ENCODE peak calls at places on chromosomes 4 and X, in eight cellular contexts. One of them, this sample, is unnamed.

GRCh38 chrX:66150188-66150587 is 13.9 kb upstream of the HEPH start:
- DNase-seq in suprapubic skin: no peak
- DNase-seq in effector memory CD4-positive, alpha-beta T cell: no peak
- DNase-seq in pancreas: no peak
- DNase-seq in right atrium auricular region: no peak
- DNase-seq in keratinocyte: no peak
- DNase-seq in BE2C: no peak
- DNase-seq in fibroblast of lung: peak; percentile 20
- DNase-seq in this sample: no peak

GRCh38 chr4:10354225-10354624 is 103.0 kb downstream of the ZNF518B start:
- DNase-seq in suprapubic skin: no peak
- DNase-seq in effector memory CD4-positive, alpha-beta T cell: no peak
- DNase-seq in pancreas: no peak
- DNase-seq in right atrium auricular region: no peak
- DNase-seq in keratinocyte: no peak
- DNase-seq in BE2C: no peak
- DNase-seq in fibroblast of lung: no peak
- DNase-seq in this sample: peak; percentile 89

GRCh38 chr4:59122626-59123025 is 2012.4 kb upstream of the IGFBP7 start:
- DNase-seq in suprapubic skin: no peak
- DNase-seq in effector memory CD4-positive, alpha-beta T cell: no peak
- DNase-seq in pancreas: no peak
- DNase-seq in right atrium auricular region: no peak
- DNase-seq in keratinocyte: no peak
- DNase-seq in BE2C: no peak
- DNase-seq in fibroblast of lung: no peak
- DNase-seq in this sample: no peak

GRCh38 chr4:142236268-142236667 is 599.9 kb downstream of the IL15 start:
- DNase-seq in suprapubic skin: no peak
- DNase-seq in effector memory CD4-positive, alpha-beta T cell: no peak
- DNase-seq in pancreas: no peak
- DNase-seq in right atrium auricular region: no peak
- DNase-seq in keratinocyte: no peak
- DNase-seq in BE2C: no peak
- DNase-seq in fibroblast of lung: peak; percentile 21
- DNase-seq in this sample: no peak

GRCh38 chrX:41921492-41922124 is 1.7 kb downstream of the CASK start:
- DNase-seq in suprapubic skin: no peak
- DNase-seq in effector memory CD4-positive, alpha-beta T cell: no peak
- DNase-seq in pancreas: no peak
- DNase-seq in right atrium auricular region: no peak
- DNase-seq in keratinocyte: peak; percentile 5
- DNase-seq in BE2C: no peak
- DNase-seq in fibroblast of lung: peak; percentile 34
- DNase-seq in this sample: no peak

GRCh38 chrX:15606064-15606590 is 5.4 kb upstream of the ACE2 start:
- DNase-seq in suprapubic skin: no peak
- DNase-seq in effector memory CD4-positive, alpha-beta T cell: no peak
- DNase-seq in pancreas: no peak
- DNase-seq in right atrium auricular region: no peak
- DNase-seq in keratinocyte: no peak
- DNase-seq in BE2C: no peak
- DNase-seq in fibroblast of lung: no peak
- DNase-seq in this sample: no peak

GRCh38 chr4:6869944-6870343 is 39.7 kb upstream of the TBC1D14 start:
- DNase-seq in suprapubic skin: no peak
- DNase-seq in effector memory CD4-positive, alpha-beta T cell: no peak
- DNase-seq in pancreas: no peak
- DNase-seq in right atrium auricular region: no peak
- DNase-seq in keratinocyte: no peak
- DNase-seq in BE2C: no peak
- DNase-seq in fibroblast of lung: no peak
- DNase-seq in this sample: no peak

GRCh38 chr4:36285784-36286480 is 4.5 kb downstream of the DTHD1 start:
- DNase-seq in suprapubic skin: no peak
- DNase-seq in effector memory CD4-positive, alpha-beta T cell: peak; percentile 47
- DNase-seq in pancreas: no peak
- DNase-seq in right atrium auricular region: no peak
- DNase-seq in keratinocyte: no peak
- DNase-seq in BE2C: no peak
- DNase-seq in fibroblast of lung: no peak
- DNase-seq in this sample: no peak

GRCh38 chr4:155960522-155960921 is 6.9 kb upstream of the CTSO start:
- DNase-seq in suprapubic skin: no peak
- DNase-seq in effector memory CD4-positive, alpha-beta T cell: no peak
- DNase-seq in pancreas: no peak
- DNase-seq in right atrium auricular region: no peak
- DNase-seq in keratinocyte: no peak
- DNase-seq in BE2C: no peak
- DNase-seq in fibroblast of lung: peak; percentile 65
- DNase-seq in this sample: no peak

GRCh38 chr4:143358419-143358818 is 21.7 kb downstream of the GAB1 start:
- DNase-seq in suprapubic skin: no peak
- DNase-seq in effector memory CD4-positive, alpha-beta T cell: no peak
- DNase-seq in pancreas: no peak
- DNase-seq in right atrium auricular region: no peak
- DNase-seq in keratinocyte: no peak
- DNase-seq in BE2C: no peak
- DNase-seq in fibroblast of lung: no peak
- DNase-seq in this sample: no peak

GRCh38 chr4:143360838-143361237 is 24.2 kb downstream of the GAB1 start:
- DNase-seq in suprapubic skin: no peak
- DNase-seq in effector memory CD4-positive, alpha-beta T cell: no peak
- DNase-seq in pancreas: no peak
- DNase-seq in right atrium auricular region: no peak
- DNase-seq in keratinocyte: no peak
- DNase-seq in BE2C: no peak
- DNase-seq in fibroblast of lung: peak; percentile 70
- DNase-seq in this sample: no peak

GRCh38 chr4:143357161-143357845 is 20.6 kb downstream of the GAB1 start:
- DNase-seq in suprapubic skin: no peak
- DNase-seq in effector memory CD4-positive, alpha-beta T cell: no peak
- DNase-seq in pancreas: no peak
- DNase-seq in right atrium auricular region: no peak
- DNase-seq in keratinocyte: peak; percentile 61
- DNase-seq in BE2C: no peak
- DNase-seq in fibroblast of lung: no peak
- DNase-seq in this sample: no peak

GRCh38 chr4:143358923-143359694 is 22.4 kb downstream of the GAB1 start:
- DNase-seq in suprapubic skin: no peak
- DNase-seq in effector memory CD4-positive, alpha-beta T cell: no peak
- DNase-seq in pancreas: no peak
- DNase-seq in right atrium auricular region: no peak
- DNase-seq in keratinocyte: no peak
- DNase-seq in BE2C: no peak
- DNase-seq in fibroblast of lung: peak; percentile 69
- DNase-seq in this sample: no peak

GRCh38 chr4:143359794-143360193 is 23.1 kb downstream of the GAB1 start:
- DNase-seq in suprapubic skin: no peak
- DNase-seq in effector memory CD4-positive, alpha-beta T cell: no peak
- DNase-seq in pancreas: no peak
- DNase-seq in right atrium auricular region: no peak
- DNase-seq in keratinocyte: no peak
- DNase-seq in BE2C: no peak
- DNase-seq in fibroblast of lung: no peak
- DNase-seq in this sample: no peak
- H3K4me1 ChIP-seq in suprapubic skin: peaks cover 81% of the 10 kb centered on the region
- H3K4me1 ChIP-seq in effector memory CD4-positive, alpha-beta T cell: no peaks in the 10 kb centered on the region
- H3K4me1 ChIP-seq in pancreas: peaks cover 55% of the 10 kb centered on the region
- H3K4me1 ChIP-seq in right atrium auricular region: peaks cover 57% of the 10 kb centered on the region
- H3K4me1 ChIP-seq in keratinocyte: peaks cover 63% of the 10 kb centered on the region
- H3K4me1 ChIP-seq in BE2C: no peaks in the 10 kb centered on the region
- H3K4me1 ChIP-seq in fibroblast of lung: peaks cover 24% of the 10 kb centered on the region
- H3K4me1 ChIP-seq in this sample: peaks cover 23% of the 10 kb centered on the region

DNA sequence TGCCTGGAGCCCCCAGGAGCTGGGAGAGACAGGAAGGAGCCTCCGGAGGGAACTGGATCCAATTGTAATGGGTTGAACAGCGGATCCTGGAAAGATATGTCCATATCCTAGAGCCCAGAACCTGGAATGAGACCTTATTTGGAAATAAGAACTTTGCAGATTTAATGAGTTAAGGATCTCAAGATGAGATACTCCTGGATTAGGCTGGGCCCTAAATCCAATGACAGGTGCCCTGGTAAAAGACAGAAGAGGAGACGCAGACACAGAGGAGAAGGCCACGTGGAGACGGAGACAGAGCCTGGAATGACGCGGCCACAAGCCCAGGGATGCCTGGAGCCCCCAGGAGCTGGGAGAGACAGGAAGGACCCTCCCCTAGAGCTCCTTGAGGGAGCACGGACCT is 34.1 kb downstream of the P2RY8 start:
- DNase-seq in suprapubic skin: no peak
- DNase-seq in effector memory CD4-positive, alpha-beta T cell: no peak
- DNase-seq in pancreas: no peak
- DNase-seq in right atrium auricular region: no peak
- DNase-seq in keratinocyte: no peak
- DNase-seq in BE2C: no peak
- DNase-seq in fibroblast of lung: no peak
- DNase-seq in this sample: no peak
- H3K4me1 ChIP-seq in suprapubic skin: no peaks in the 10 kb centered on the region
- H3K4me1 ChIP-seq in effector memory CD4-positive, alpha-beta T cell: peaks cover 5% of the 10 kb centered on the region
- H3K4me1 ChIP-seq in pancreas: no peaks in the 10 kb centered on the region
- H3K4me1 ChIP-seq in right atrium auricular region: no peaks in the 10 kb centered on the region
- H3K4me1 ChIP-seq in keratinocyte: no peaks in the 10 kb centered on the region
- H3K4me1 ChIP-seq in BE2C: no peaks in the 10 kb centered on the region
- H3K4me1 ChIP-seq in fibroblast of lung: no peaks in the 10 kb centered on the region
- H3K4me1 ChIP-seq in this sample: no peaks in the 10 kb centered on the region

GRCh38 chr4:173170210-173170778 is 1.7 kb downstream of the GALNT7 start:
- DNase-seq in suprapubic skin: no peak
- DNase-seq in effector memory CD4-positive, alpha-beta T cell: no peak
- DNase-seq in pancreas: no peak
- DNase-seq in right atrium auricular region: no peak
- DNase-seq in keratinocyte: no peak
- DNase-seq in BE2C: no peak
- DNase-seq in fibroblast of lung: peak; percentile 26
- DNase-seq in this sample: no peak

GRCh38 chr4:173169428-173170209 is 1.0 kb downstream of the GALNT7 start:
- DNase-seq in suprapubic skin: peak; percentile 85
- DNase-seq in effector memory CD4-positive, alpha-beta T cell: peak; percentile 57
- DNase-seq in pancreas: peak; percentile 82
- DNase-seq in right atrium auricular region: peak; percentile 72
- DNase-seq in keratinocyte: no peak
- DNase-seq in BE2C: peak; percentile 65
- DNase-seq in fibroblast of lung: peak; percentile 71
- DNase-seq in this sample: peak; percentile 71

GRCh38 chr4:173171987-173172386 is 3.4 kb downstream of the GALNT7 start:
- DNase-seq in suprapubic skin: no peak
- DNase-seq in effector memory CD4-positive, alpha-beta T cell: no peak
- DNase-seq in pancreas: no peak
- DNase-seq in right atrium auricular region: no peak
- DNase-seq in keratinocyte: no peak
- DNase-seq in BE2C: no peak
- DNase-seq in fibroblast of lung: no peak
- DNase-seq in this sample: peak; percentile 12

GRCh38 chr4:173169178-173169427 is 492 bp downstream of the GALNT7 start:
- DNase-seq in suprapubic skin: no peak
- DNase-seq in effector memory CD4-positive, alpha-beta T cell: no peak
- DNase-seq in pancreas: no peak
- DNase-seq in right atrium auricular region: no peak
- DNase-seq in keratinocyte: no peak
- DNase-seq in BE2C: no peak
- DNase-seq in fibroblast of lung: no peak
- DNase-seq in this sample: no peak

DNA sequence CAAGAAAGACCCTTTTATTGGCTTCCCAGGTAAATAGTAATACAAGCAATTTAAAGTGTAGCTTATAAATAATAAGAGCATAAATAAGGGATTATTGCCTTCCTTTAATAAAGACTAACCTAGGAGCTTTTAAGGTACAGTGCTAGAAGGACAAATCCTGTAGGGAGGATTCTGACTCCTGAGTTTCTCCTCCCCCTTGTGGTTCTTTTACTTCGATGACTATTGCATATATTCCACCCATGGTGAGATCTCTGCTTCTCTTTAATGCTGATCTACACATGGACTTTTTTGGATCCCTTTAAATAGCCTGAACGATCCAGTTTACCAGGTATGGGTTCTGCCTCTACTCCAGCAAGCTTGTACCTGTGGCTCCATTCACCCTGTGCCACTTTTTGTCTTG is 2.5 kb downstream of the GALNT7 start:
- DNase-seq in suprapubic skin: no peak
- DNase-seq in effector memory CD4-positive, alpha-beta T cell: no peak
- DNase-seq in pancreas: no peak
- DNase-seq in right atrium auricular region: no peak
- DNase-seq in keratinocyte: no peak
- DNase-seq in BE2C: no peak
- DNase-seq in fibroblast of lung: peak; percentile 40
- DNase-seq in this sample: no peak
- H3K4me1 ChIP-seq in suprapubic skin: peaks cover 11% of the 10 kb centered on the region
- H3K4me1 ChIP-seq in effector memory CD4-positive, alpha-beta T cell: peaks cover 13% of the 10 kb centered on the region
- H3K4me1 ChIP-seq in pancreas: peaks cover 33% of the 10 kb centered on the region
- H3K4me1 ChIP-seq in right atrium auricular region: peaks cover 4% of the 10 kb centered on the region
- H3K4me1 ChIP-seq in keratinocyte: peaks cover 18% of the 10 kb centered on the region
- H3K4me1 ChIP-seq in BE2C: no peaks in the 10 kb centered on the region
- H3K4me1 ChIP-seq in fibroblast of lung: peaks cover 5% of the 10 kb centered on the region
- H3K4me1 ChIP-seq in this sample: peaks cover 3% of the 10 kb centered on the region

GRCh38 chr4:175637762-175638161 is 174.3 kb downstream of the GPM6A start:
- DNase-seq in suprapubic skin: no peak
- DNase-seq in effector memory CD4-positive, alpha-beta T cell: no peak
- DNase-seq in pancreas: no peak
- DNase-seq in right atrium auricular region: no peak
- DNase-seq in keratinocyte: no peak
- DNase-seq in BE2C: no peak
- DNase-seq in fibroblast of lung: no peak
- DNase-seq in this sample: no peak

GRCh38 chr4:175641053-175641452 is 171.0 kb downstream of the GPM6A start:
- DNase-seq in suprapubic skin: no peak
- DNase-seq in effector memory CD4-positive, alpha-beta T cell: no peak
- DNase-seq in pancreas: no peak
- DNase-seq in right atrium auricular region: no peak
- DNase-seq in keratinocyte: no peak
- DNase-seq in BE2C: no peak
- DNase-seq in fibroblast of lung: no peak
- DNase-seq in this sample: no peak

GRCh38 chr4:175635513-175635912 is 176.6 kb downstream of the GPM6A start:
- DNase-seq in suprapubic skin: no peak
- DNase-seq in effector memory CD4-positive, alpha-beta T cell: no peak
- DNase-seq in pancreas: no peak
- DNase-seq in right atrium auricular region: no peak
- DNase-seq in keratinocyte: no peak
- DNase-seq in BE2C: no peak
- DNase-seq in fibroblast of lung: no peak
- DNase-seq in this sample: no peak

DNA sequence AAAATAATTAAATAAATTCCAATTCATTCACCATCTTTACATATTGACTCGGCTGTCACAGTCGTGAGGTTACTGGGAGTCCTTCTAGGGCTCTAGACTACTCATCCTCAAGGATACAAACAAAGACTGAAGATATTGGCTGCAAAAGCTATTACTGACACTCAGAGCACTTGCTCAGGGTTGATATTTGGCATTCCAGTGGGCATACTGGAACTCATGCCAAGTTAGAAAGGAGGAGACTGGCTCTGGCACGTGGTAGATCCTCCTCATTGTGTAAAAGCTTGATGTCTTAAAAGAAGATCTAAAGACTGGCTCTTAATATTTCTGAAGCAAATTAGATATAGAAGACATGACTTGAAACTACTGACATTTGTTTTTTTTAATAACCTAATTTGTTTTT is 172.7 kb downstream of the GPM6A start:
- DNase-seq in suprapubic skin: no peak
- DNase-seq in effector memory CD4-positive, alpha-beta T cell: no peak
- DNase-seq in pancreas: no peak
- DNase-seq in right atrium auricular region: no peak
- DNase-seq in keratinocyte: no peak
- DNase-seq in BE2C: no peak
- DNase-seq in fibroblast of lung: peak; percentile 5
- DNase-seq in this sample: no peak
- H3K4me1 ChIP-seq in suprapubic skin: no peaks in the 10 kb centered on the region
- H3K4me1 ChIP-seq in effector memory CD4-positive, alpha-beta T cell: no peaks in the 10 kb centered on the region
- H3K4me1 ChIP-seq in pancreas: peaks cover 16% of the 10 kb centered on the region
- H3K4me1 ChIP-seq in right atrium auricular region: no peaks in the 10 kb centered on the region
- H3K4me1 ChIP-seq in keratinocyte: no peaks in the 10 kb centered on the region
- H3K4me1 ChIP-seq in BE2C: no peaks in the 10 kb centered on the region
- H3K4me1 ChIP-seq in fibroblast of lung: no peaks in the 10 kb centered on the region
- H3K4me1 ChIP-seq in this sample: no peaks in the 10 kb centered on the region

This sample was measured in thyroid gland.